ENCODE peak calls at places on chromosomes 4 and X, in nine cellular contexts. L is body of pancreas, O is GM12878, K is ovary, G is HCT116, N is Peyer's patch, F is spleen, J is suprapubic skin, P is endothelial cell of umbilical vein. M is an unnamed sample.

GRCh38 chr4:43048570-43048969 is 156.1 kb downstream of the GRXCR1 start:
- DNase-seq in L (no peak), O (no peak), K (no peak), G (no peak), N (no peak), F (no peak), J (no peak), P (no peak), M (no peak)

GRCh38 chr4:94826206-94826605 is 68.5 kb downstream of the BMPR1B start:
- DNase-seq in L (no peak), O (no peak), K (no peak), G (no peak), N (no peak), F (no peak), J (no peak), P (peak; percentile 64), M (no peak)

GRCh38 chr4:152486414-152487389 is 49.2 kb downstream of the FBXW7 start:
- DNase-seq in L (no peak), O (no peak), K (no peak), G (no peak), N (no peak), F (no peak), J (no peak), P (no peak), M (no peak)

GRCh38 chr4:68951078-68951805 is at the start of gene UGT2A3:
- DNase-seq in L (peak; percentile 84), O (peak; percentile 23), K (no peak), G (no peak), N (peak; percentile 56), F (no peak), J (no peak), P (no peak), M (peak; percentile 13)

GRCh38 chr4:121789960-121790829 is 10.9 kb upstream of the EXOSC9 start:
- DNase-seq in L (no peak), O (no peak), K (no peak), G (no peak), N (no peak), F (no peak), J (no peak), P (peak; percentile 84), M (no peak)

GRCh38 chr4:40720931-40721330 is 28.8 kb upstream of the NSUN7 start:
- DNase-seq in L (no peak), O (no peak), K (no peak), G (no peak), N (no peak), F (no peak), J (no peak), P (no peak), M (no peak)

GRCh38 chr4:1008840-1009646 is 2.4 kb upstream of the FGFRL1 start:
- DNase-seq in L (peak; percentile 56), O (no peak), K (peak; percentile 75), G (no peak), N (peak; percentile 67), F (peak; percentile 93), J (no peak), P (peak; percentile 25), M (no peak)

GRCh38 chr4:175998782-175999181 is 66.9 kb upstream of the WDR17 start:
- DNase-seq in L (no peak), O (no peak), K (no peak), G (peak; percentile 47), N (no peak), F (no peak), J (no peak), P (no peak), M (no peak)

GRCh38 chr4:186765138-186765537 is 41.5 kb upstream of the FAT1 start:
- DNase-seq in L (no peak), O (no peak), K (no peak), G (peak; percentile 68), N (peak; percentile 83), F (no peak), J (no peak), P (no peak), M (no peak)

GRCh38 chrX:115622534-115622933 is 61.6 kb downstream of the PLS3 start:
- DNase-seq in L (no peak), O (no peak), K (no peak), G (no peak), N (no peak), F (no peak), J (no peak), P (no peak), M (no peak)

GRCh38 chr4:26830701-26831100 is 29.9 kb upstream of the STIM2 start:
- DNase-seq in L (no peak), O (no peak), K (no peak), G (no peak), N (no peak), F (no peak), J (no peak), P (no peak), M (no peak)

GRCh38 chr4:122150896-122151295 is 1.2 kb upstream of the BLTP1 start:
- DNase-seq in L (no peak), O (no peak), K (no peak), G (no peak), N (no peak), F (no peak), J (no peak), P (no peak), M (no peak)

GRCh38 chr4:6087669-6088068 is 69.4 kb upstream of the C4orf50 start:
- DNase-seq in L (peak; percentile 40), O (no peak), K (no peak), G (peak; percentile 51), N (no peak), F (no peak), J (no peak), P (peak; percentile 3), M (peak; percentile 72)

GRCh38 chr4:17664755-17665154 is 50.3 kb downstream of the MED28 start:
- DNase-seq in L (no peak), O (peak; percentile 66), K (no peak), G (no peak), N (no peak), F (no peak), J (no peak), P (no peak), M (no peak)

GRCh38 chrX:15645266-15645665 is 19.3 kb downstream of the CLTRN start:
- DNase-seq in L (no peak), O (no peak), K (no peak), G (no peak), N (no peak), F (no peak), J (no peak), P (no peak), M (no peak)

DNA sequence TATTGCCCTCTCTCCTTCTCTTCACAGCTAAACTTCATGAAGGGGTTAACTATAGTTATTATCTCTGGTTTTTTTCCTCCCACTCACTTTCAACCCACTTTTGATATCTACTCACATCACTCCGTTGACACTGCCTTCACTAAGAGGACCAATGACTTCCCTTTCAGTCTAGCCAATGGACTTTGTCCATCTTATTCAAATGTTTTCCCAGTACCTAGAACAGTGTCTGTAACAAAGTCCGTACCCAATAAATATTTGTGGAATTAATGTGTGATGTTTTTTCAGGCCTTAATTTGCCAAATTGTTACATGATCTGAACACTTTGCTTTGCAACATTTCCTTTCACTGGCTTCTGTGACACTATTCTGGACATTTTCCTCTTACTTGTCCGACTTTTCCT is 106.0 kb upstream of the AR start:
- DNase-seq in L (no peak), O (no peak), K (no peak), G (no peak), N (no peak), F (no peak), J (no peak), P (no peak), M (no peak)
- H3K9me3 ChIP-seq in L (no peaks in the 10 kb centered on the region), O (no peaks in the 10 kb centered on the region), K (no peaks in the 10 kb centered on the region), G (no peaks in the 10 kb centered on the region), N (no peaks in the 10 kb centered on the region), F (no peaks in the 10 kb centered on the region), J (no peaks in the 10 kb centered on the region), P (no peaks in the 10 kb centered on the region), M (no peaks in the 10 kb centered on the region)

DNA sequence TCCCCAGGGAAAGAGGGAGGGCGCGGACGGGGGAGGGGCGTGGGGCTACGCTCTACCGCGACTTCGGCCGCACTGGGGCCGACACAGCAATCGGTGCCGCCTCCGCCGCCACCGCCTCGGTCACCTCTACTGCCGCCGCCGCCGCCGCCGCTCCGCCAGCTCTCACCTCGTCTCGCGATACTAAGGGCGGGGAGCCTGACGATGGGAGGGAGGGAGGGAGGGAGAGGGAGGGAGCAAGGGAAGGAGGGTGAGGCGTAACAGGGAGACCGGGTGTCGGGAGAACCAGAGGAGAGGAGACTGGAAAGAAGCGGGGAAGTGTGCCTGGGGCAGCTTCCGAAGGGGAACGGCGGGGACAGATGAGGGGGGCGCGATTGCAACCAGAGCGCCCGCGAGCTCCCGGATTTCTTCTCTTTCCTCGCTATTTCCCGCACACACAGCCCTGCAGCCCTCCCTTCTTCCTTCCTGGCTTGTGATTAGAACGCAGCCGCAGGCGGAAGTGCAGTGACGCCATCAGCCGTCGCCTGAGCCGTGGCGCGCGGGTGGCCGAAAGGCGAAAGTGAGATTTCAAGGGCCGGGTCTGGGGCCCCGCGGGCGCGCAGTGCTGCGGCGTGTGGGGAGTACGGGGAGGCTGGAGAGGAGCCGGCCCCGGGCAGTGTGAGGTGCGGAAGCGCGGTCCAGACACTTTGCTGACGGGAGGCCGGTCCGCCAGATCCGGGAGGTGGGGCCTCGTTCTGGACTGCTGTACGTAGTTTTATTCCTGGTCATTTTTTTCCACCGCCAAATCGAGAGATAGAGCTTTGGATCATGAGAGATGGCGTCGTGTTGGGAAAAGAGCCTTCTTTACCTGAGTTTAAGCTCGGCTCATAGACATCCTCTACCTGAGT is at the start of gene ANKRD17:
- DNase-seq in L (peak; percentile 93), O (peak; percentile 79), K (peak; percentile 93), G (peak; percentile 82), N (peak; percentile 97), F (peak; percentile 99), J (peak; percentile 96), P (peak; percentile 97), M (peak; percentile 93)
- TF ChIP-seq CTCF in L (peak; percentile 47), O (no peak), K (no peak), G (no peak), N (no peak), F (peak; percentile 69), J (peak; percentile 25), P (no peak), M (peak; percentile 20)

DNA sequence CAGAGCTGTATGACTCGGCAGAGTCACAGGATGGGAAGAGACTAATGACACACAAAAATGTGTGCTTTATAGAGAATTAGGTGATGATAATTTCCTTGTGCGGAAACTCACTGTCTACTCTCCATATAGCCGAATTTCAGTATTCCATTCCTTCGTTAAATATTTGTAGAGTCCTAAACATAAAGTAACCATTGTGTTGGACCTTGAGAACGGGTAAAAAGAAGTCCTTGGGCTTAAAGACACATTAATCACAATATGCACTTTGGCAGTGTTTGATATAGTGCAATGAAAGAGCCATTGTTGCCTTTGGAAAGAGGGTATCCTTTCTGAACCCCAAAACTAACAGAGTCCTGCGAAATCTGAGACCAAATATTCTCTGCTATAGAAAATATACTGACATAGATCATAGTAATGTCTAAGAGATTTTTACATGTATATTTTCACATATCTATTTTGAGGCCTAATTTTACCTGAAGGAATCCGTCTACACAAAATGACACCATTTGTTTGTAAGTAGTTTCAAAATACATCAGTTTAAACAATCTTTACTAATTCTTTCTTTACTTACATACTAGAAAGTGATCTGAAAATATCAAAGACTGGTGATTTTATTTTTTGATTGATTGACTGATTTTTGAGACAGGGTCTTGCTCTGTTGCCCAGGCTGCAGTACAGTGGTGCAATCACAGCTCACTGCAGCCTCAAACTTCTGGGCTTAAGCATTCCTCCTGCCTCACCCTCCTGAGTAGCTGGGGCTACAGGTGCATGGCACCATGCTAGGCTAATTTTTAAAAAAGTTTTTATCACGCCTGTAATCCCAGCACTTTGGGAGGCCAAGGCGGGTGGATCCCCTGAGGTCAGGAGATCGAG is 296.8 kb downstream of the DCTD start:
- DNase-seq in L (no peak), O (no peak), K (no peak), G (no peak), N (no peak), F (no peak), J (no peak), P (no peak), M (no peak)
- TF ChIP-seq POLR2A in L (no peak), O (no peak), K (no peak), G (no peak), N (no peak), F (no peak), J (no peak), P (no peak), M (no peak)

GRCh38 chrX:155592331-155592730 is 20.4 kb downstream of the TMLHE start:
- DNase-seq in L (no peak), O (no peak), K (no peak), G (no peak), N (no peak), F (no peak), J (no peak), P (no peak), M (no peak)
- H3K9me3 ChIP-seq in L (no peaks in the 10 kb centered on the region), O (peaks cover 5% of the 10 kb centered on the region), K (peaks cover 3% of the 10 kb centered on the region), G (no peaks in the 10 kb centered on the region), N (no peaks in the 10 kb centered on the region), F (peaks cover 41% of the 10 kb centered on the region), J (no peaks in the 10 kb centered on the region), P (no peaks in the 10 kb centered on the region), M (no peaks in the 10 kb centered on the region)